ENCODE peak calls at places on chromosomes 1 and 21, in four cellular contexts. Q is AG04450, J is sigmoid colon, H is prostate gland. O is an unnamed sample.

GRCh38 chr1:51541313-51542050 is 22.4 kb upstream of the EPS15 start:
- DNase-seq in J (no peak), H (no peak), Q (no peak), O (no peak)

GRCh38 chr1:32503153-32503552 is 36.1 kb upstream of the ZBTB8A start:
- DNase-seq in H (no peak), Q (no peak), J (no peak), O (no peak)

GRCh38 chr1:172638885-172639831 is 19.7 kb upstream of the FASLG start:
- DNase-seq in H (no peak), Q (peak; percentile 80), J (no peak), O (peak; percentile 56)

GRCh38 chr21:34020005-34020847 is 53.2 kb upstream of the MRPS6 start:
- DNase-seq in Q (no peak), J (no peak), H (no peak), O (no peak)

GRCh38 chr21:45971487-45972352 is 9.8 kb upstream of the COL6A1 start:
- DNase-seq in Q (peak; percentile 70), H (no peak), J (peak; percentile 94), O (peak; percentile 78)

GRCh38 chr1:29136463-29136915 is 12.8 kb upstream of the TMEM200B start:
- DNase-seq in J (no peak), H (no peak), Q (no peak), O (no peak)

GRCh38 chr1:227961651-227962050 is 13.9 kb upstream of the WNT9A start:
- DNase-seq in J (peak; percentile 45), Q (no peak), H (no peak), O (no peak)

GRCh38 chr1:44733365-44733764 is 2.4 kb upstream of the RNU5D-1 start:
- DNase-seq in Q (no peak), H (no peak), J (peak; percentile 75), O (no peak)

GRCh38 chr1:113125469-113125868 is 52.5 kb downstream of the LRIG2 start:
- DNase-seq in Q (no peak), H (no peak), J (no peak), O (no peak)

GRCh38 chr21:33325222-33326067 is 675 bp downstream of the IFNAR1 start:
- DNase-seq in H (peak; percentile 65), J (peak; percentile 86), Q (peak; percentile 26), O (peak; percentile 88)

GRCh38 chr21:31374430-31374829 is 30.4 kb upstream of the TIAM1 start:
- DNase-seq in H (no peak), Q (no peak), J (no peak), O (no peak)

GRCh38 chr1:32464191-32464715 is 619 bp upstream of the ZBTB8B start:
- DNase-seq in J (no peak), H (no peak), Q (no peak), O (no peak)

GRCh38 chr21:45836268-45836655 is 145.3 kb upstream of the COL6A1 start:
- DNase-seq in Q (no peak), H (no peak), J (no peak), O (peak; percentile 57)

GRCh38 chr1:24673336-24673735 is 30.2 kb downstream of the SRRM1 start:
- DNase-seq in H (no peak), J (no peak), Q (no peak), O (no peak)

GRCh38 chr1:235401251-235401650 is 34.0 kb downstream of the TBCE start:
- DNase-seq in H (no peak), J (no peak), Q (no peak), O (no peak)

GRCh38 chr1:6776389-6776788 is 8.9 kb upstream of the CAMTA1 start:
- DNase-seq in Q (no peak), J (no peak), H (no peak), O (no peak)

GRCh38 chr1:201108614-201109013 is 3.6 kb downstream of the CACNA1S start:
- DNase-seq in J (no peak), Q (no peak), H (no peak), O (no peak)

GRCh38 chr1:179447489-179447888 is 81.7 kb downstream of the AXDND1 start:
- DNase-seq in Q (no peak), H (no peak), J (no peak), O (no peak)

DNA sequence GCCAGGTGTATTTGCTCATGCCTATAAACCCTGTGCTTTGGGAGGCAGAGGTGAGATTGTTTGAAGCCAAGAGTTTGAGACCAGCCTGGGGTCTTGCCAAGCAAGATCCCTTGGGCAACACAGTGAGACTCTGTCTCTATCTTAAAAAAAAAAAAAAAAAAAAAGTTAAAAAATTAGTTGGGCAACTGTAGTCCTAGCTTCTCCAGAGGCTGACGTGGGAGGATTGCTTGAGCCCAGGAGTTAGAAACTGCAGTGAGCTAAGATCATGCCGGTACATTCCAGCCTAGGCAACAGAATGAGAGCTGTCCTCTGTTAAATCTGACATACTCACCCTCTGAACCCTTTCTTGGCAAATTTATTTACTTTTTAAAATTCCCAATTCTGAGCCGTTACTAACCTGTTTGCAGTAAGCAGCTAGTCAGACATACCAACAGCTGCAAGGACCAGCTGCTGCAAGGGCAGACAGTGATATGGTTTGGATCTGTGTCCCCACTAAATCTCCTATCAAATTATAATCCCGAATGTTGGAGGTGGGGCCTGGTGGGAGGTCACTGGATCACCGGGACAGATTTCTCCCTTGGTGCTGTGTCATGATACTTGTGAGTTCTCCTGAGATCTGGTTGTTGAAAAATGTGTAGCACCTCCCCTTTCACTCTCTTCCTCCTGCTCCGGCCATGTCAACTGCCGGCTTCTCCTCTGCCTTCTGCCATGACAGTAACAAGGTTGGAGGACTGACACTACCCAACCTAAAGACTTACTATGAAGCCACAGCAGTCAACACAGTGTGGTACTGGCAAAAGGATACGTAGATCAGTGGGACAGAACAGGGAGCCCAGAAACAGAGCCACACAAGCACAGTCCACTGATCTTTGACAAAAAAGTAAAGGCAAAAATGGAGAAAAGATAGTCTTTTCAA is 10.6 kb downstream of the PARP1 start:
- DNase-seq in J (no peak), Q (no peak), H (no peak), O (no peak)
- H3K27ac ChIP-seq in J (peak overlapping the region; percentile 94), Q (no peak overlapping the region), H (peak overlapping the region; percentile 3), O (no peak overlapping the region)

DNA sequence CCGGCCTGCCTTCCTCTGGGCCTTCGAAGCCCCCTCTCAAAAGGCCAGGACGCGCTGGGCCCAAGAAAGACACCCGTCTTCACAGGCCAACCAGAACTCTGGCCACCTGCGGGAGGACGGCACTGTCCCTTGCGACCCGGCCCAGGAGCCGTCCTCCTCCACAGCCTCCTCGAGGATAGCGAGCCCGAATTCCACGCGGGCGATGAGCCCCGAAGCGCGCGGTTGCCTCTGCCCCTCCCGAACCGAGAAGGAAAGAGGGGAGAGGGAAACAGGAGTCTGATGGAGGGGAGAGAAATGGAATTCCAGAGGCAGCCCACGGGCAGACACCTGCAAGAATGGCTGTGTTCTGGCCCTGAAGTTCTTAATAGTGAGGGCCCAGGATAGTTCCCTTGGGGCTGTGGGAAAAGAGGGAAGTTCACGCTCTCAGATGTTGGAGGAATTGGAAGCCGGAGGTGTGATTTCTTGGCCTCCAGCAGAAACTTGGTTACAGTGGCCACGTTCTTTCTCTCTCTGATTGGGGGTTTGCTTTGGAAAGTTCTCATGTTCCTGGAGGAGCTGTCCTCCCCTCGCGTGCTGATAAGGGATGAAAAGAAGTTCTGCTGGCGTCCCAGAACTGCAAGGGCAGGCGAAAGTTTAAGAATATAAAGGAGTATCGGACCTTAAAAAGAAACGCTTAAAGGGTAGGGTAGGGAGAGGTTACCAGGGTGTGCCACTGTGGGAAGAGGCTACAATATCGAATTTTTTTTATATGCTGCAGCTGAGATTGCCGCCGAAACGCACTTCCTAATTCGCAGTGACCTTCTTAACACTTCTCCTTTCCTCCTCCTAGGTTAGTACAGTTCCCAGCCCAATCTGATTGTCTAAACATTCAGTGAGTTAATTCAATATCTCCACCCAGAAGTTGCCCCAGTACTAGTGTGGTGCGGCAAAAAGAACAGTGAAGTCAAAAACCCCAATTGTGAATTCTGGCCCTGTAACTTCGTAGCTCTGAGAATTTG is 5.8 kb upstream of the SLC44A5 start:
- DNase-seq in Q (no peak), J (no peak), H (no peak), O (peak; percentile 74)
- H3K4me3 ChIP-seq in Q (no peak overlapping the region), J (peak overlapping the region; percentile 61), H (no peak overlapping the region), O (no peak overlapping the region)

GRCh38 chr1:26156285-26157038 is 2.4 kb upstream of the FAM110D start:
- DNase-seq in J (no peak), Q (no peak), H (no peak), O (no peak)
- H3K27ac ChIP-seq in J (peak overlapping the region; percentile 12), Q (no peak overlapping the region), H (no peak overlapping the region), O (peak overlapping the region; percentile 47)

GRCh38 chr1:26237230-26237966 is 3.4 kb downstream of the CEP85 start:
- DNase-seq in J (no peak), H (no peak), Q (no peak), O (no peak)
- H3K4me3 ChIP-seq in J (no peak overlapping the region), H (no peak overlapping the region), Q (no peak overlapping the region), O (no peak overlapping the region)

GRCh38 chr1:168373869-168374268 is 93.2 kb downstream of the TBX19 start:
- DNase-seq in Q (no peak), H (no peak), J (no peak), O (no peak)
- H3K27ac ChIP-seq in Q (no peak overlapping the region), H (no peak overlapping the region), J (no peak overlapping the region), O (no peak overlapping the region)

GRCh38 chr1:170145691-170146676 is at the start of gene NTMT2:
- DNase-seq in Q (no peak), J (no peak), H (no peak), O (no peak)
- H3K4me3 ChIP-seq in Q (no peak within 1 kb of the TSS), J (no peak within 1 kb of the TSS), H (no peak within 1 kb of the TSS), O (no peak within 1 kb of the TSS)

GRCh38 chr1:204295666-204296065 is 64.1 kb downstream of the PLEKHA6 start:
- DNase-seq in H (no peak), Q (no peak), J (no peak), O (no peak)

GRCh38 chr1:204294371-204294770 is 65.4 kb downstream of the PLEKHA6 start:
- DNase-seq in J (peak; percentile 89), Q (peak; percentile 84), H (no peak), O (no peak)

GRCh38 chr1:204296431-204296988 is 63.2 kb downstream of the PLEKHA6 start:
- DNase-seq in H (no peak), J (peak; percentile 61), Q (peak; percentile 81), O (peak; percentile 84)

GRCh38 chr1:204292733-204293132 is 67.0 kb downstream of the PLEKHA6 start:
- DNase-seq in Q (no peak), H (no peak), J (no peak), O (no peak)

DNA sequence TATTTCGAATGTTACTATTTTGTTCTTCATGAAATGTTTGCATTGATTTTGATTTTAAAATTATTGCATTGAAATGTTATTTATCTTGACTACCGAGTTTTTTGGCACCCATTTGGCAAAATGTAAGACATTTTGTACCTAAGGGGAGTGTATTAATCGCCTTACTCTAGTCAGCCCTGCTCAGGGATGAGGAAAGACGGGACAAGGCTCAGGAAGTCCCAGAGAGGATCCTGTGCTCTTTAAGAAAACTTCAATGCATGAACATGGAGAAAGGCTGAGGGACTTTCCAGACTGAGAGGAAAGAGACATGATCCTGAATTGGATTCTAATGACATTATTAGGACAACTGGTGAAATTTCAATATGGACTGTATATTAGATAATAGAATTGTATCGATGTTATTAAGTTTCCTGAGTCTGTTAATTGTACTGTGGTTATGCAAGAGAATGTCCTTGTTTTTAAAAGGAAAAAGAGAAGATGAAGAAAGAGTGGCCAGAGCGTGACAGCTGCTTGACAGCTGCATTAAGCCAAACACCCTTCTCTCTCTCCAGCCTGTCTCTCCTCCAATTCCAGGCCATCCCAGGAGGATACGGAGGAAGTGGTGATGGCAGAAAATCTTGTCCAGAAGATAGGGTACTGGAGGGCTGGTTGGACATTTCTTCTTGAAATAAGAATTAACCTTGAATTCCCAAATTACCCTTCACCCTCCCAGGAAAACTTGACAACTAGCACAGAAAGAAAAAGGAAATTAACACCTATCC is 65.9 kb downstream of the PLEKHA6 start:
- DNase-seq in Q (no peak), H (no peak), J (no peak), O (no peak)
- H3K27ac ChIP-seq in Q (peak overlapping the region; percentile 85), H (no peak overlapping the region), J (peak overlapping the region; percentile 40), O (peak overlapping the region; percentile 57)

GRCh38 chr21:15455819-15456462 is 273.8 kb upstream of the USP25 start:
- DNase-seq in J (no peak), H (no peak), Q (no peak), O (peak; percentile 75)
- H3K4me3 ChIP-seq in J (no peak overlapping the region), H (no peak overlapping the region), Q (no peak overlapping the region), O (peak overlapping the region; percentile 52)

O was measured in kidney.